ENCODE peak calls at places on chromosomes 6 and 20, in four cellular contexts. D is HepG2, X is SK-N-SH, V is A549. A is an unnamed sample.

GRCh38 chr6:161439093-161439492 is 165.2 kb upstream of the AGPAT4 start:
- DNase-seq in X (no peak), V (peak; percentile 63), D (no peak), A (no peak)

GRCh38 chr6:120478650-120479049 is 855.6 kb downstream of the TBC1D32 start:
- DNase-seq in D (no peak), X (no peak), V (no peak), A (no peak)

GRCh38 chr6:101392561-101393230 is 812 bp upstream of the GRIK2 start:
- DNase-seq in V (no peak), D (no peak), X (peak; percentile 73), A (no peak)

GRCh38 chr20:63067266-63067635 is 60.5 kb upstream of the BHLHE23 start:
- DNase-seq in V (no peak), D (no peak), X (no peak), A (no peak)

GRCh38 chr20:47857994-47858557 is 72.8 kb upstream of the SULF2 start:
- DNase-seq in D (no peak), X (no peak), V (no peak), A (no peak)

GRCh38 chr20:4074877-4075455 is 59.6 kb upstream of the RNF24 start:
- DNase-seq in V (no peak), D (no peak), X (no peak), A (no peak)

GRCh38 chr6:90175627-90176538 is 120.8 kb downstream of the BACH2 start:
- DNase-seq in V (no peak), D (no peak), X (no peak), A (no peak)

GRCh38 chr6:147222160-147222838 is 18.1 kb downstream of the STXBP5 start:
- DNase-seq in D (peak; percentile 30), X (no peak), V (peak; percentile 10), A (no peak)

GRCh38 chr6:14286634-14287428 is 169.3 kb downstream of the CD83 start:
- DNase-seq in X (no peak), D (no peak), V (no peak), A (no peak)

GRCh38 chr20:32436142-32436861 is 78.2 kb downstream of the ASXL1 start:
- DNase-seq in X (peak; percentile 10), D (no peak), V (no peak), A (no peak)

GRCh38 chr6:89048985-89049384 is 31.6 kb upstream of the PNRC1 start:
- DNase-seq in D (no peak), V (peak; percentile 72), X (no peak), A (no peak)

GRCh38 chr6:14455942-14456648 is 338.5 kb downstream of the CD83 start:
- DNase-seq in X (no peak), V (no peak), D (no peak), A (no peak)

GRCh38 chr20:14700641-14700965 is 363.2 kb upstream of the FLRT3 start:
- DNase-seq in X (no peak), V (peak; percentile 18), D (no peak), A (no peak)

GRCh38 chr20:13262701-13263335 is 41.7 kb downstream of the ISM1 start:
- DNase-seq in D (no peak), V (no peak), X (no peak), A (no peak)

GRCh38 chr20:49993301-49993751 is 10.5 kb downstream of the SNAI1 start:
- DNase-seq in D (no peak), X (no peak), V (no peak), A (no peak)

GRCh38 chr6:170075659-170076223 is 215.1 kb downstream of the DLL1 start:
- DNase-seq in D (no peak), X (peak; percentile 12), V (no peak), A (no peak)

GRCh38 chr6:147978078-147978477 is 364.6 kb upstream of the SASH1 start:
- DNase-seq in V (no peak), D (no peak), X (no peak), A (no peak)

GRCh38 chr20:41408986-41409385 is 42.4 kb upstream of the EMILIN3 start:
- DNase-seq in X (peak; percentile 78), V (no peak), D (no peak), A (no peak)

GRCh38 chr6:13190391-13190790 is 137.9 kb downstream of the TBC1D7 start:
- DNase-seq in D (no peak), X (no peak), V (no peak), A (no peak)

GRCh38 chr6:45075246-45075645 is 252.9 kb upstream of the RUNX2 start:
- DNase-seq in X (no peak), V (peak; percentile 17), D (no peak), A (no peak)

GRCh38 chr6:24117016-24117415 is 9.0 kb upstream of the NRSN1 start:
- DNase-seq in X (no peak), V (peak; percentile 1), D (no peak), A (no peak)

GRCh38 chr6:134295953-134296553 is 21.9 kb downstream of the SGK1 start:
- DNase-seq in V (peak; percentile 92), X (no peak), D (peak; percentile 54), A (no peak)

GRCh38 chr6:34178361-34179105 is 32.6 kb upstream of the GRM4 start:
- DNase-seq in V (no peak), D (no peak), X (no peak), A (no peak)

GRCh38 chr6:90656325-90656724 is 69.5 kb upstream of the MAP3K7 start:
- DNase-seq in X (no peak), D (no peak), V (no peak), A (no peak)

GRCh38 chr6:26026833-26027490 is 60.3 kb upstream of the HFE start:
- DNase-seq in V (peak; percentile 96), D (peak; percentile 97), X (peak; percentile 65), A (peak; percentile 100)

GRCh38 chr6:30042476-30042875 is 18.6 kb upstream of the POLR1H start:
- DNase-seq in V (no peak), X (no peak), D (no peak), A (no peak)

GRCh38 chr6:125985967-125986294 is 409 bp upstream of the TRMT11 start:
- DNase-seq in X (no peak), V (no peak), D (no peak), A (no peak)

GRCh38 chr6:110328231-110328630 is 29.9 kb downstream of the METTL24 start:
- DNase-seq in D (no peak), X (no peak), V (no peak), A (no peak)

GRCh38 chr6:19925533-19925932 is 88.4 kb downstream of the ID4 start:
- DNase-seq in V (no peak), D (no peak), X (no peak), A (no peak)

GRCh38 chr6:4667591-4667990 is 108.6 kb upstream of the CDYL start:
- DNase-seq in D (no peak), X (no peak), V (no peak), A (no peak)

GRCh38 chr20:51233345-51233744 is 210.4 kb upstream of the KCNG1 start:
- DNase-seq in D (no peak), X (no peak), V (no peak), A (no peak)

GRCh38 chr6:148824291-148824690 is 77.5 kb downstream of the UST start:
- DNase-seq in D (no peak), X (no peak), V (no peak), A (no peak)

GRCh38 chr6:108157234-108157971 is 8.4 kb upstream of the NR2E1 start:
- DNase-seq in V (no peak), X (peak; percentile 73), D (no peak), A (no peak)

GRCh38 chr6:95847061-95847460 is 168.7 kb upstream of the FUT9 start:
- DNase-seq in V (no peak), X (no peak), D (no peak), A (no peak)

GRCh38 chr6:157830354-157831017 is 7.4 kb downstream of the SNX9 start:
- DNase-seq in D (no peak), X (no peak), V (no peak), A (peak; percentile 68)

GRCh38 chr6:51152594-51152993 is 333.9 kb downstream of the TFAP2B start:
- DNase-seq in X (no peak), V (no peak), D (no peak), A (no peak)

GRCh38 chr20:61608275-61609085 is 356.4 kb downstream of the CDH4 start:
- DNase-seq in V (peak; percentile 22), X (no peak), D (peak; percentile 43), A (no peak)

GRCh38 chr6:156131221-156131903 is 645.8 kb upstream of the ARID1B start:
- DNase-seq in X (no peak), D (no peak), V (no peak), A (peak; percentile 1)

GRCh38 chr20:3723284-3723683 is 9.2 kb upstream of the HSPA12B start:
- DNase-seq in X (no peak), V (no peak), D (no peak), A (no peak)

GRCh38 chr6:53986721-53987526 is 124.3 kb upstream of the MLIP start:
- DNase-seq in X (peak; percentile 1), V (no peak), D (no peak), A (no peak)
- TF ChIP-seq REST in X (no peak), V (no peak), D (no peak), A (no peak)

GRCh38 chr6:142407685-142408273 is 106.0 kb downstream of the ADGRG6 start:
- DNase-seq in D (no peak), X (no peak), V (no peak), A (no peak)
- TF ChIP-seq REST in D (no peak), X (no peak), V (no peak), A (no peak)

GRCh38 chr6:54266400-54266923 is 41.8 kb upstream of the TINAG start:
- DNase-seq in V (no peak), X (no peak), D (no peak), A (no peak)
- TF ChIP-seq REST in V (no peak), X (no peak), D (no peak), A (no peak)

GRCh38 chr20:23361651-23362391 is at the start of gene GZF1:
- DNase-seq in D (peak; percentile 98), V (peak; percentile 99), X (peak; percentile 98), A (peak; percentile 95)
- TF ChIP-seq REST in D (peak; percentile 55), V (peak; percentile 11), X (no peak), A (no peak)

GRCh38 chr6:154615483-154616025 is 105.1 kb upstream of the CNKSR3 start:
- DNase-seq in D (peak; percentile 35), V (peak; percentile 87), X (peak; percentile 66), A (no peak)
- TF ChIP-seq REST in D (no peak), V (no peak), X (no peak), A (no peak)

GRCh38 chr20:976033-976432 is 26.1 kb downstream of the RSPO4 start:
- DNase-seq in X (no peak), V (no peak), D (no peak), A (no peak)
- TF ChIP-seq REST in X (no peak), V (no peak), D (no peak), A (no peak)